ENCODE peak calls at places on chromosomes 3 and 15, in five cellular contexts. T, N, I, K and Y are unnamed samples.

GRCh38 chr3:39267631-39268553 is 11.9 kb downstream of the CX3CR1 start:
- DNase-seq in T (no peak), N (no peak), K (no peak), I (no peak), Y (no peak)

GRCh38 chr3:12556723-12557471 is at the start of gene MKRN2:
- DNase-seq in K (peak), I (peak), N (peak), T (no peak), Y (peak)

GRCh38 chr3:127009531-127009930 is 26.6 kb downstream of the PLXNA1 start:
- DNase-seq in I (no peak), N (no peak), T (no peak), K (no peak), Y (no peak)

GRCh38 chr3:52512105-52512504 is 17.0 kb downstream of the STAB1 start:
- DNase-seq in K (no peak), N (no peak), I (no peak), T (no peak), Y (no peak)

GRCh38 chr3:102748646-102749045 is 313.8 kb downstream of the ZPLD1 start:
- DNase-seq in N (no peak), K (no peak), T (no peak), I (no peak), Y (no peak)

GRCh38 chr15:94324117-94324826 is 92.9 kb downstream of the MCTP2 start:
- DNase-seq in I (peak), T (peak), K (peak), N (no peak), Y (no peak)

GRCh38 chr3:162760789-162761188 is 1264.2 kb downstream of the OTOL1 start:
- DNase-seq in I (no peak), N (no peak), T (no peak), K (no peak), Y (no peak)

GRCh38 chr3:195697582-195698324 is 23.0 kb upstream of the MUC20 start:
- DNase-seq in N (no peak), K (peak), I (peak), T (peak), Y (peak)

GRCh38 chr3:22263042-22263441 is 512.0 kb upstream of the ZNF385D start:
- DNase-seq in N (no peak), I (no peak), T (peak), K (no peak), Y (peak)

GRCh38 chr3:49005298-49005680 is 1.9 kb upstream of the WDR6 start:
- DNase-seq in T (no peak), N (peak), I (no peak), K (no peak), Y (no peak)

GRCh38 chr15:71812966-71813722 is 2.8 kb downstream of the NR2E3 start:
- DNase-seq in K (no peak), I (no peak), N (no peak), T (no peak), Y (no peak)

GRCh38 chr3:120892921-120893320 is 15.1 kb upstream of the STXBP5L start:
- DNase-seq in I (no peak), N (no peak), T (no peak), K (no peak), Y (no peak)

GRCh38 chr3:12186515-12187286 is 28.0 kb upstream of the TIMP4 start:
- DNase-seq in K (no peak), T (no peak), N (no peak), I (no peak), Y (no peak)

GRCh38 chr3:35908366-35909232 is 269.3 kb downstream of the ARPP21 start:
- DNase-seq in N (peak), I (peak), T (peak), K (peak), Y (peak)

GRCh38 chr15:70385052-70385451 is 287.3 kb upstream of the TLE3 start:
- DNase-seq in K (no peak), T (no peak), I (no peak), N (no peak), Y (no peak)

GRCh38 chr3:154464440-154465148 is 34.6 kb upstream of the GPR149 start:
- DNase-seq in I (no peak), N (no peak), K (no peak), T (no peak), Y (peak)

GRCh38 chr3:143145951-143146350 is 26.4 kb downstream of the CHST2 start:
- DNase-seq in K (no peak), N (no peak), I (no peak), T (no peak), Y (no peak)

GRCh38 chr3:57163751-57164150 is 1.4 kb downstream of the IL17RD start:
- DNase-seq in I (peak), K (no peak), N (no peak), T (no peak), Y (no peak)

GRCh38 chr3:106936337-106936736 is 440.9 kb upstream of the CCDC54 start:
- DNase-seq in I (no peak), T (no peak), N (no peak), K (no peak), Y (no peak)

GRCh38 chr3:196422976-196423781 is 9.0 kb downstream of the UBXN7 start:
- DNase-seq in N (peak), K (no peak), T (no peak), I (no peak), Y (no peak)

GRCh38 chr3:130609580-130609979 is 92.6 kb downstream of the COL6A6 start:
- DNase-seq in I (no peak), K (no peak), N (no peak), T (no peak), Y (no peak)

GRCh38 chr3:145864336-145864735 is 296.6 kb downstream of the PLOD2 start:
- DNase-seq in I (no peak), K (no peak), N (no peak), T (no peak), Y (no peak)

GRCh38 chr3:161558256-161558655 is 61.6 kb downstream of the OTOL1 start:
- DNase-seq in T (peak), N (peak), I (peak), K (no peak), Y (no peak)

GRCh38 chr3:110814170-110815007 is 257.2 kb upstream of the NECTIN3 start:
- DNase-seq in N (no peak), T (peak), I (peak), K (peak), Y (peak)

GRCh38 chr15:33960160-33960559 is 8.1 kb upstream of the CHRM5 start:
- DNase-seq in I (no peak), N (no peak), K (no peak), T (no peak), Y (no peak)

GRCh38 chr15:65877752-65878151 is 8.5 kb downstream of the RAB11A start:
- DNase-seq in I (no peak), K (no peak), N (no peak), T (no peak), Y (no peak)

GRCh38 chr15:24954783-24955548 is at the start of the genes SNRPN and SNURF:
- DNase-seq in N (peak), I (peak), K (peak), T (peak), Y (no peak)

GRCh38 chr3:32200991-32201758 is 37.3 kb upstream of the CMTM8 start:
- DNase-seq in K (no peak), I (no peak), N (peak), T (no peak), Y (no peak)

GRCh38 chr15:95440712-95441111 is 889.8 kb upstream of the NR2F2 start:
- DNase-seq in I (no peak), K (no peak), N (no peak), T (no peak), Y (no peak)

GRCh38 chr3:67381667-67382272 is 272.6 kb downstream of the SUCLG2 start:
- DNase-seq in T (peak), K (no peak), N (no peak), I (no peak), Y (no peak)

GRCh38 chr15:89101302-89102191 is 13.3 kb downstream of the ABHD2 start:
- DNase-seq in K (peak), T (peak), I (peak), N (peak), Y (peak)

GRCh38 chr15:76840830-76841460 is 64.2 kb downstream of the SCAPER start:
- DNase-seq in N (no peak), T (peak), I (no peak), K (peak), Y (no peak)

GRCh38 chr3:148087601-148088371 is 609.9 kb upstream of the AGTR1 start:
- DNase-seq in K (no peak), T (no peak), I (no peak), N (no peak), Y (no peak)

GRCh38 chr3:193522473-193522872 is 32.2 kb downstream of the ATP13A4 start:
- DNase-seq in N (no peak), T (no peak), I (no peak), K (no peak), Y (no peak)